ENCODE peak calls at places on chromosomes 6 and 20, in nine cellular contexts. I, N, U, C, S, M, K, T and G are unnamed samples.

GRCh38 chr6:63745784-63746183 is 110.2 kb downstream of the PHF3 start:
- DNase-seq in I (no peak), N (no peak), U (no peak), C (no peak), S (no peak), M (no peak), K (no peak), T (no peak), G (no peak)

GRCh38 chr6:136725124-136725523 is 67.2 kb downstream of the MAP3K5 start:
- DNase-seq in I (no peak), N (no peak), U (no peak), C (no peak), S (no peak), M (no peak), K (no peak), T (no peak), G (no peak)

GRCh38 chr6:38554700-38555413 is 84.9 kb downstream of the BTBD9 start:
- DNase-seq in I (no peak), N (no peak), U (no peak), C (no peak), S (no peak), M (no peak), K (no peak), T (no peak), G (no peak)

GRCh38 chr6:151632415-151632987 is 138.7 kb downstream of the CCDC170 start:
- DNase-seq in I (no peak), N (no peak), U (no peak), C (no peak), S (no peak), M (no peak), K (no peak), T (no peak), G (no peak)

GRCh38 chr6:31718294-31718693 is 3.1 kb downstream of the LY6G6D start:
- DNase-seq in I (no peak), N (peak; percentile 48), U (peak; percentile 52), C (peak; percentile 88), S (peak; percentile 64), M (no peak), K (no peak), T (no peak), G (peak; percentile 69)

GRCh38 chr6:143536461-143536865 is 24.9 kb upstream of the FUCA2 start:
- DNase-seq in I (peak; percentile 83), N (peak; percentile 71), U (peak; percentile 77), C (peak; percentile 31), S (peak; percentile 66), M (peak; percentile 46), K (no peak), T (peak; percentile 61), G (peak; percentile 56)

GRCh38 chr6:118284736-118285360 is 263.2 kb upstream of the PLN start:
- DNase-seq in I (no peak), N (no peak), U (no peak), C (no peak), S (no peak), M (no peak), K (no peak), T (no peak), G (no peak)

GRCh38 chr20:47792021-47792618 is 6.8 kb upstream of the SULF2 start:
- DNase-seq in I (no peak), N (peak; percentile 20), U (peak; percentile 21), C (peak; percentile 77), S (no peak), M (peak; percentile 22), K (no peak), T (no peak), G (no peak)

GRCh38 chr6:40537446-40537845 is 49.7 kb downstream of the LRFN2 start:
- DNase-seq in I (no peak), N (no peak), U (no peak), C (no peak), S (no peak), M (no peak), K (no peak), T (no peak), G (no peak)

GRCh38 chr6:41733349-41733706 is 2.1 kb downstream of the TFEB start:
- DNase-seq in I (no peak), N (no peak), U (no peak), C (no peak), S (no peak), M (no peak), K (no peak), T (no peak), G (no peak)

GRCh38 chr6:166780284-166780683 is 153.2 kb upstream of the RPS6KA2 start:
- DNase-seq in I (no peak), N (no peak), U (no peak), C (peak; percentile 2), S (no peak), M (no peak), K (no peak), T (no peak), G (no peak)

GRCh38 chr20:5570442-5570841 is 179.8 kb upstream of the SHLD1 start:
- DNase-seq in I (no peak), N (no peak), U (no peak), C (no peak), S (no peak), M (no peak), K (no peak), T (no peak), G (no peak)

GRCh38 chr6:84967389-84967788 is 203.0 kb upstream of the TBX18 start:
- DNase-seq in I (no peak), N (no peak), U (no peak), C (no peak), S (no peak), M (peak; percentile 18), K (no peak), T (no peak), G (peak; percentile 5)

GRCh38 chr6:146911635-146912034 is 292.6 kb upstream of the STXBP5 start:
- DNase-seq in I (no peak), N (no peak), U (no peak), C (no peak), S (no peak), M (no peak), K (no peak), T (no peak), G (no peak)

GRCh38 chr20:21232546-21233280 is 70.4 kb upstream of the XRN2 start:
- DNase-seq in I (no peak), N (no peak), U (no peak), C (no peak), S (no peak), M (no peak), K (no peak), T (no peak), G (no peak)

GRCh38 chr6:110723017-110723416 is 92.3 kb downstream of the CDK19 start:
- DNase-seq in I (no peak), N (no peak), U (no peak), C (no peak), S (no peak), M (no peak), K (no peak), T (no peak), G (no peak)

GRCh38 chr6:33144373-33144772 is 47.9 kb downstream of the COL11A2 start:
- DNase-seq in I (no peak), N (no peak), U (no peak), C (peak; percentile 51), S (no peak), M (no peak), K (no peak), T (no peak), G (peak; percentile 13)

DNA sequence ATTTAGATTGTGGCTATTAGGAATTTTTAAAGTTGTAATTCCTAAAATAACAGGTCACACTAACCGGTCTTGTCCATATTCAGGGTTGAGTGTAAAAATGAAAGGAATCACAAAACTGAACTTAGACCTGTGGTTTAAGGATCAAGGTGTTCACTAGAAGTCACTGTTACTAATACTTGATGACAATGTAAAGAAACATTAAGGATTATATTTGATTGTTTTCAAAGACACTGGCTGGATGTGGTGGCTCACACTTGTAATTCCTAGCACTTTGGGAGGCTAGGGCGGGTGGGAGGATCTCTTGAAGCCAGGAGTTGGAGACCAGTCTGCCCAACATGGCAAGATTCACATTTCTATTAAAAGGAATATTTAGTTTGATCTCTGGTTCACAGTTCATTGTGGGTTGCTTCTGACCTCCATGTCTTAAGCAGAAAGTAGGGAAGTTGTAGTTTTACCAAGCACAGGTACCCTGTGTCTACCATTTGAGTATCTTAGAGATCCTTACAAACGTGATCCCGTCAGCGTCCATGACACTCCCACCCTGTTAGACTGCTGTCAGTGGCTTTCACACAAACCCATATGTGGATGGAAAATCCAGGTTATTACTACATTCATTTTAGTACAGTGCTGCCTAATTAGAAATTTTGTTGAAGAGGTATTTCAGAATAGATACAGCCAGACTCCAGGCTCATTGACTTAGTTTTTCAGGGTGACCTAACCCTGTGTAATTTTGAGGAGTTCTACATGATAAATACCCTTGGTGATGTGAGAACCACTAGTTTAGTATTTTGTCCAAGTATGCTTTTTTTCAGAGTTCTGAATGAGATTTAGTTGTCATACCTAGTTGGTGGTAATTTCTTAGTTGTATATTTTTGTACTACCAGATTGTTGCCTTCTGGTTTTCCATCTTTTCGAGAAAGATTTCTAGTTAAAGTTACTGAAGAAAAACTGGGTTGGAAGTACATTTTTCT is 10.2 kb downstream of the SRSF3 start:
- DNase-seq in I (no peak), N (no peak), U (no peak), C (no peak), S (no peak), M (no peak), K (no peak), T (no peak), G (peak; percentile 68)
- H3K4me1 ChIP-seq in I (peaks cover 82% of the 10 kb centered on the region), N (peaks cover 99% of the 10 kb centered on the region), U (peaks cover 70% of the 10 kb centered on the region), C (peaks cover 4% of the 10 kb centered on the region), S (peaks cover 100% of the 10 kb centered on the region), M (peaks cover 83% of the 10 kb centered on the region), K (peaks cover 100% of the 10 kb centered on the region), T (peaks cover 97% of the 10 kb centered on the region), G (peaks cover 16% of the 10 kb centered on the region)

GRCh38 chr6:15774011-15774410 is 111.2 kb upstream of the DTNBP1 start:
- DNase-seq in I (no peak), N (no peak), U (no peak), C (no peak), S (no peak), M (no peak), K (no peak), T (no peak), G (no peak)
- H3K4me1 ChIP-seq in I (no peaks in the 10 kb centered on the region), N (no peaks in the 10 kb centered on the region), U (no peaks in the 10 kb centered on the region), C (no peaks in the 10 kb centered on the region), S (no peaks in the 10 kb centered on the region), M (no peaks in the 10 kb centered on the region), K (peaks cover 18% of the 10 kb centered on the region), T (no peaks in the 10 kb centered on the region), G (no peaks in the 10 kb centered on the region)

DNA sequence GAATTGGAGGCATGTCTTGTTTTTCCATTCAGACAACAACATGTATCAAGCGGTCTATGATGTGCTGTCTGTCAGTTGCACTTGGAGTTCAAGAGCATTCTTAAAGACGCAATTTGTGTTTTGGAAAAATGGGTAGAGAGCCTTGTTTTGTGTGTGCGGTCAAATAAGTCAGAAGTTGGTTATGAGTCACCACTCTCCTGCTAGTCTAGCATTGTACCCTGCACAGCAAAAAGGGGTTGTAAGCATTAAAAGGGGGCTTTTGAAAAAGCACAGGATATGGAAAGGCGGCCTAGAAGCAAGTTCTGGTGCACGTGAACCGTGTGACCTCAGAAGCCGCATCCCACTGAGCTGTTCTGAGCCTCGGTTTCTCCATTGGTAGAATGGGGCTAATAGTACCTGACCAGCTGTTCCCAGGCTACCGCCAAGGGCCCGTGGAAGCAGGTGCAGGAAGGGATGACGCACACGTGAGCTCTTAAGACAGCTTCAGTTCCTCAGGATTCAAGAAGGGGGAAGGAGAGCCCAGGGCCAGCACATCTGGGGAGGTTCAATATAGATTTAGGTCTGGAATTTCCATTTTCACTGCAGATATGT is 61.6 kb upstream of the SNX9 start:
- DNase-seq in I (no peak), N (no peak), U (no peak), C (no peak), S (no peak), M (no peak), K (no peak), T (no peak), G (peak; percentile 37)
- H3K4me1 ChIP-seq in I (peaks cover 51% of the 10 kb centered on the region), N (peaks cover 43% of the 10 kb centered on the region), U (peaks cover 29% of the 10 kb centered on the region), C (peaks cover 5% of the 10 kb centered on the region), S (peaks cover 54% of the 10 kb centered on the region), M (peaks cover 28% of the 10 kb centered on the region), K (peaks cover 74% of the 10 kb centered on the region), T (peaks cover 6% of the 10 kb centered on the region), G (peaks cover 20% of the 10 kb centered on the region)

GRCh38 chr6:144882425-144882824 is 597.3 kb downstream of the UTRN start:
- DNase-seq in I (no peak), N (no peak), U (no peak), C (no peak), S (no peak), M (no peak), K (no peak), T (no peak), G (no peak)
- H3K4me1 ChIP-seq in I (no peaks in the 10 kb centered on the region), N (no peaks in the 10 kb centered on the region), U (no peaks in the 10 kb centered on the region), C (no peaks in the 10 kb centered on the region), S (no peaks in the 10 kb centered on the region), M (no peaks in the 10 kb centered on the region), K (no peaks in the 10 kb centered on the region), T (no peaks in the 10 kb centered on the region), G (no peaks in the 10 kb centered on the region)